ENCODE peak calls at places on chromosomes 3 and 15, in nine cellular contexts. B is IMR-90, I is mammary epithelial cell, V is psoas muscle, H is pancreas, E is A549, J is lung, O is right cardiac atrium, T is fibroblast of lung. Y is an unnamed sample.

GRCh38 chr15:41791547-41791937 is 17.3 kb downstream of the MAPKBP1 start:
- DNase-seq in H (no peak), J (no peak), I (no peak), T (no peak), V (no peak), O (no peak), E (no peak), B (no peak), Y (no peak)

GRCh38 chr15:35194296-35194695 is 109.2 kb upstream of the NANOGP8 start:
- DNase-seq in B (peak; percentile 45), O (no peak), T (no peak), J (no peak), E (no peak), V (no peak), H (no peak), I (peak; percentile 44), Y (no peak)

GRCh38 chr3:47008851-47009224 is 29.4 kb downstream of the NBEAL2 start:
- DNase-seq in H (no peak), B (no peak), V (no peak), O (no peak), T (no peak), E (no peak), I (no peak), J (no peak), Y (no peak)

GRCh38 chr15:59400103-59400813 is 27.6 kb upstream of the MYO1E start:
- DNase-seq in V (no peak), H (no peak), I (no peak), E (no peak), O (no peak), B (no peak), T (no peak), J (no peak), Y (no peak)

GRCh38 chr15:97168704-97169475 is 791.6 kb upstream of the ARRDC4 start:
- DNase-seq in E (no peak), T (no peak), J (no peak), O (no peak), I (no peak), B (no peak), H (no peak), V (no peak), Y (no peak)

GRCh38 chr3:194257030-194257657 is 94.0 kb downstream of the CPN2 start:
- DNase-seq in J (no peak), I (no peak), B (no peak), T (no peak), H (no peak), V (no peak), E (no peak), O (no peak), Y (no peak)

GRCh38 chr15:40092416-40093223 is 16.1 kb downstream of the BMF start:
- DNase-seq in O (peak; percentile 70), T (peak; percentile 98), V (peak; percentile 89), J (no peak), B (peak; percentile 86), H (peak; percentile 50), E (no peak), I (no peak), Y (peak; percentile 80)

GRCh38 chr3:182729903-182730674 is 63.2 kb upstream of the ATP11B start:
- DNase-seq in T (no peak), V (no peak), O (no peak), J (no peak), H (no peak), B (no peak), I (no peak), E (no peak), Y (no peak)

GRCh38 chr3:15634671-15635661 is 33.4 kb downstream of the BTD start:
- DNase-seq in I (no peak), H (no peak), T (peak; percentile 80), B (peak; percentile 66), O (no peak), V (peak; percentile 68), J (no peak), E (no peak), Y (no peak)

GRCh38 chr3:15633159-15633558 is 31.6 kb downstream of the BTD start:
- DNase-seq in T (no peak), V (no peak), O (no peak), H (no peak), I (no peak), J (no peak), B (no peak), E (no peak), Y (no peak)

GRCh38 chr3:15636028-15636709 is 34.6 kb downstream of the BTD start:
- DNase-seq in T (peak; percentile 89), O (peak; percentile 57), J (no peak), E (peak; percentile 78), V (no peak), I (peak; percentile 17), H (no peak), B (peak; percentile 96), Y (no peak)

GRCh38 chr3:15632212-15632580 is 30.7 kb downstream of the BTD start:
- DNase-seq in H (no peak), T (no peak), B (no peak), J (no peak), V (no peak), E (no peak), I (no peak), O (no peak), Y (no peak)

DNA sequence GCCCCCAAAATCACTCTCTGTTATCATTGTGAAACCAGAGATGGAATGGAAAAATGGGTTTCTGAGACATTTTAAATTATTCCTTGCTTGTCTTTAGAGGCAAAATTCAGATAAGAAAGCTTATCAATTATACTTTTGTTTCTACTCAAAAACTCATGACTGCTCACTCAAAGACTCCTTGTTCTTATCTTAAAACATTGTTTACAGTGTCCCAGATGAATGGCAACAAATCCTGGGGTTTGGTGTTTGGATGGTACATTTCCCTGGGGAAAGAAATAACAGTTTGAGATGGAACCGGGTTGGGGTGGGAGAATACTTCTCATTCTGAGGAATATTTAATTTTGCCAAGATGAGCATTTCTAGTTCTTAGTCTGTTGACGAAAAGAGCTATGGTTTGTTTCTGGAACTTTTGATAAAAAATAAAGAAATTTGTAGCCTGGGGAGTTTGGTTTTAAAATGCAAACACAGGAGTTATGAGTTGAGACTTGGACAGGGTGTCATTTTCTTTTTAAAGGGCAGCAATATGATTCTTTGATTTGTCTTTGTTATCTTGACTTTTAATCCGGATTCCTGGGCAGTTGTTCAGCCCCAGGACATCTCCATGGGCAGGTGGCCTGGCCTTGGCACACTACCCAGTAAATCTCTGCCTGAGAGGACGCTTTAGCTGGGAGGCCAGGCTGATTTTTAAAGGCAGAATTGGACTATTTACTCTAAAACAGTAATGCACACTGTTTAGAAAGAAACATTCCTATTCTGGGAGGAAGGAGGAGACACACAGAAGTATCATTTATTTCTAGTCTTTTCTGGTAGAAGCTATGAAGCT is 32.4 kb downstream of the BTD start:
- DNase-seq in T (peak; percentile 19), V (no peak), H (no peak), E (peak; percentile 34), O (no peak), B (peak; percentile 47), I (peak; percentile 23), J (no peak), Y (no peak)
- H3K4me1 ChIP-seq in T (peaks cover 40% of the 10 kb centered on the region), V (peaks cover 70% of the 10 kb centered on the region), H (no peaks in the 10 kb centered on the region), E (peaks cover 91% of the 10 kb centered on the region), O (peaks cover 5% of the 10 kb centered on the region), B (peaks cover 40% of the 10 kb centered on the region), I (peaks cover 59% of the 10 kb centered on the region), J (peaks cover 11% of the 10 kb centered on the region), Y (no peaks in the 10 kb centered on the region)

GRCh38 chr15:67118808-67119207 is 53.4 kb downstream of the SMAD3 start:
- DNase-seq in I (no peak), E (no peak), V (no peak), H (no peak), O (no peak), T (no peak), J (no peak), B (no peak), Y (no peak)
- H3K9me3 ChIP-seq in I (no peaks in the 10 kb centered on the region), E (no peaks in the 10 kb centered on the region), V (no peaks in the 10 kb centered on the region), H (no peaks in the 10 kb centered on the region), O (no peaks in the 10 kb centered on the region), T (no peaks in the 10 kb centered on the region), J (no peaks in the 10 kb centered on the region), B (no peaks in the 10 kb centered on the region), Y (no peaks in the 10 kb centered on the region)

GRCh38 chr3:50239649-50240048 is 3.6 kb downstream of the GNAI2 start:
- DNase-seq in I (no peak), V (no peak), H (no peak), T (no peak), J (no peak), B (no peak), E (no peak), O (no peak), Y (no peak)
- H3K4me1 ChIP-seq in I (peaks cover 44% of the 10 kb centered on the region), V (peaks cover 24% of the 10 kb centered on the region), H (peaks cover 3% of the 10 kb centered on the region), T (peaks cover 26% of the 10 kb centered on the region), J (peaks cover 39% of the 10 kb centered on the region), B (peaks cover 35% of the 10 kb centered on the region), E (peaks cover 30% of the 10 kb centered on the region), O (peaks cover 29% of the 10 kb centered on the region), Y (peaks cover 85% of the 10 kb centered on the region)

GRCh38 chr15:56227780-56228179 is 15.9 kb downstream of the RFX7 start:
- DNase-seq in I (no peak), H (no peak), J (no peak), V (no peak), E (no peak), T (no peak), O (no peak), B (no peak), Y (no peak)
- H3K9me3 ChIP-seq in I (peaks cover 14% of the 10 kb centered on the region), H (no peaks in the 10 kb centered on the region), J (peaks cover 6% of the 10 kb centered on the region), V (peaks cover 34% of the 10 kb centered on the region), E (peaks cover 58% of the 10 kb centered on the region), T (no peaks in the 10 kb centered on the region), O (peaks cover 6% of the 10 kb centered on the region), B (peaks cover 17% of the 10 kb centered on the region), Y (peaks cover 24% of the 10 kb centered on the region)

DNA sequence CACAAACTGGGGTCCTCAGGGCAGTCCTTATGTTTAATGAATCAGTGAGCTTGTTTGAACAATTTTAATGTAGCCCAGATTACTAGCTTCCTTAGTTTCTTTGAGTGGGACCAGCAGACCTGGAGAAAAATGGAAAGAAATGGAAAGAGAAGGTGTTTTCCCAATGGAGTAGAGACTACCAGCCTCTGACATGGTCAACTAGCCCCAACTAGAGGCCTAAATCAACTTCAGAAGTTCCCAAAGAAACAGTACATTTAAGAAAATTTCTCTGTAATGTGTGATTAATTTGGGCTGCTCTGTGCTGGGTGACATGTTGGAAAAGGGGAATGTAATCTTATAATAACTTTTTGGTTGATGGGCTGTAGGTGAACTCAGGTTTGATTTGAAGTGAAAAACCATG is 310.9 kb downstream of the MFSD1 start:
- DNase-seq in E (no peak), B (no peak), T (no peak), I (no peak), H (no peak), J (no peak), V (no peak), O (no peak), Y (no peak)
- H3K4me1 ChIP-seq in E (no peaks in the 10 kb centered on the region), B (no peaks in the 10 kb centered on the region), T (no peaks in the 10 kb centered on the region), I (no peaks in the 10 kb centered on the region), H (no peaks in the 10 kb centered on the region), J (no peaks in the 10 kb centered on the region), V (no peaks in the 10 kb centered on the region), O (no peaks in the 10 kb centered on the region), Y (no peaks in the 10 kb centered on the region)

DNA sequence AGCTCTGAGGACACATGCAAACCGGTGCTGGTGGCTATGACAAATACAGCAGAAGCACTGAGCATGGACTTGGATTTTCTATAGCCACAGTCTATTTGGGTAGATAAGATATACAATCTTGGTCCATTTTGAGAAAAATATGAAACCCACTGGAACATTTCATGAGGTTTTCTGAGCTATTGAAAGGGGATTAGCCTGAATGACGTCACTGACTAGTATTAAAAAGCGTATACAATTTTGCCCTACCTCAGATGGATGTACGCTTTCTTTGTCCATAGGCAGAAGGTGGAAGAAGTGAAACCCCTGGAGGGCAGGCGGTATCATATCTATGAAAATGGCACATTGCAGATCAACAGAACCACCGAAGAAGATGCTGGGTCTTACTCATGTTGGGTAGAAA is 166.4 kb downstream of the CHL1 start:
- DNase-seq in I (no peak), H (no peak), O (no peak), B (no peak), V (no peak), E (no peak), J (no peak), T (no peak), Y (no peak)
- H3K9me3 ChIP-seq in I (no peaks in the 10 kb centered on the region), H (no peaks in the 10 kb centered on the region), O (no peaks in the 10 kb centered on the region), B (no peaks in the 10 kb centered on the region), V (no peaks in the 10 kb centered on the region), E (no peaks in the 10 kb centered on the region), J (no peaks in the 10 kb centered on the region), T (no peaks in the 10 kb centered on the region), Y (no peaks in the 10 kb centered on the region)

Y was measured in tibial artery.